ENCODE peak calls at places on chromosomes 3 and 15, in nine cellular contexts. One of them, this sample, is unnamed.

GRCh38 chr3:72340056-72340455 is 508.2 kb downstream of the SHQ1 start:
- DNase-seq in H4: no peak
- DNase-seq in anterior cingulate cortex: no peak
- DNase-seq in fibroblast of mammary gland: no peak
- DNase-seq in caudate nucleus: no peak
- DNase-seq in NCI-H345: no peak
- DNase-seq in H7: no peak
- DNase-seq in SW480: no peak
- DNase-seq in heart right ventricle: no peak
- DNase-seq in this sample: no peak

GRCh38 chr15:64443747-64444621 is 16.4 kb upstream of the ZNF609 start:
- DNase-seq in caudate nucleus: no peak
- DNase-seq in H7: no peak
- DNase-seq in anterior cingulate cortex: no peak
- DNase-seq in H4: peak
- DNase-seq in heart right ventricle: peak
- DNase-seq in NCI-H345: no peak
- DNase-seq in SW480: peak
- DNase-seq in fibroblast of mammary gland: peak
- DNase-seq in this sample: no peak

GRCh38 chr3:17070560-17070959 is 185.8 kb downstream of the PLCL2 start:
- DNase-seq in fibroblast of mammary gland: peak
- DNase-seq in SW480: no peak
- DNase-seq in anterior cingulate cortex: no peak
- DNase-seq in H4: peak
- DNase-seq in heart right ventricle: peak
- DNase-seq in NCI-H345: peak
- DNase-seq in H7: peak
- DNase-seq in caudate nucleus: no peak
- DNase-seq in this sample: no peak

GRCh38 chr3:69710153-69710977 is 28.9 kb upstream of the MITF start:
- DNase-seq in NCI-H345: no peak
- DNase-seq in fibroblast of mammary gland: peak
- DNase-seq in H4: no peak
- DNase-seq in H7: no peak
- DNase-seq in heart right ventricle: no peak
- DNase-seq in caudate nucleus: no peak
- DNase-seq in SW480: no peak
- DNase-seq in anterior cingulate cortex: no peak
- DNase-seq in this sample: no peak

GRCh38 chr15:96542130-96542770 is 211.8 kb downstream of the NR2F2 start:
- DNase-seq in anterior cingulate cortex: no peak
- DNase-seq in SW480: no peak
- DNase-seq in H4: no peak
- DNase-seq in caudate nucleus: no peak
- DNase-seq in heart right ventricle: no peak
- DNase-seq in H7: no peak
- DNase-seq in NCI-H345: no peak
- DNase-seq in fibroblast of mammary gland: no peak
- DNase-seq in this sample: no peak

GRCh38 chr15:77312523-77312922 is 107.4 kb downstream of the PEAK1 start:
- DNase-seq in H4: no peak
- DNase-seq in SW480: no peak
- DNase-seq in NCI-H345: no peak
- DNase-seq in fibroblast of mammary gland: peak
- DNase-seq in caudate nucleus: no peak
- DNase-seq in anterior cingulate cortex: no peak
- DNase-seq in heart right ventricle: no peak
- DNase-seq in H7: no peak
- DNase-seq in this sample: no peak

GRCh38 chr3:10268930-10269329 is 20.7 kb downstream of the TATDN2 start:
- DNase-seq in fibroblast of mammary gland: no peak
- DNase-seq in heart right ventricle: no peak
- DNase-seq in H4: no peak
- DNase-seq in SW480: no peak
- DNase-seq in anterior cingulate cortex: no peak
- DNase-seq in caudate nucleus: no peak
- DNase-seq in H7: no peak
- DNase-seq in NCI-H345: no peak
- DNase-seq in this sample: no peak

GRCh38 chr15:47750030-47750739 is 32.9 kb downstream of the SEMA6D start:
- DNase-seq in fibroblast of mammary gland: peak
- DNase-seq in anterior cingulate cortex: no peak
- DNase-seq in caudate nucleus: no peak
- DNase-seq in heart right ventricle: no peak
- DNase-seq in H7: no peak
- DNase-seq in SW480: no peak
- DNase-seq in H4: peak
- DNase-seq in NCI-H345: no peak
- DNase-seq in this sample: no peak

GRCh38 chr3:27114684-27115083 is 254.5 kb downstream of the NEK10 start:
- DNase-seq in anterior cingulate cortex: no peak
- DNase-seq in heart right ventricle: no peak
- DNase-seq in NCI-H345: no peak
- DNase-seq in H4: no peak
- DNase-seq in H7: no peak
- DNase-seq in fibroblast of mammary gland: peak
- DNase-seq in caudate nucleus: no peak
- DNase-seq in SW480: no peak
- DNase-seq in this sample: no peak

GRCh38 chr15:84747423-84748273 is 744 bp upstream of the ZNF592 start:
- DNase-seq in fibroblast of mammary gland: peak
- DNase-seq in anterior cingulate cortex: peak
- DNase-seq in NCI-H345: peak
- DNase-seq in SW480: peak
- DNase-seq in H7: peak
- DNase-seq in heart right ventricle: peak
- DNase-seq in H4: peak
- DNase-seq in caudate nucleus: peak
- DNase-seq in this sample: peak

GRCh38 chr3:142850395-142851023 is 38.4 kb downstream of the PCOLCE2 start:
- DNase-seq in heart right ventricle: no peak
- DNase-seq in anterior cingulate cortex: no peak
- DNase-seq in fibroblast of mammary gland: peak
- DNase-seq in H4: peak
- DNase-seq in H7: no peak
- DNase-seq in NCI-H345: no peak
- DNase-seq in caudate nucleus: no peak
- DNase-seq in SW480: peak
- DNase-seq in this sample: peak

GRCh38 chr15:70260096-70260495 is 162.4 kb upstream of the TLE3 start:
- DNase-seq in anterior cingulate cortex: no peak
- DNase-seq in heart right ventricle: no peak
- DNase-seq in fibroblast of mammary gland: no peak
- DNase-seq in H4: no peak
- DNase-seq in NCI-H345: no peak
- DNase-seq in SW480: no peak
- DNase-seq in H7: no peak
- DNase-seq in caudate nucleus: no peak
- DNase-seq in this sample: no peak

GRCh38 chr3:27521179-27521871 is 37.1 kb upstream of the SLC4A7 start:
- DNase-seq in SW480: peak
- DNase-seq in fibroblast of mammary gland: peak
- DNase-seq in anterior cingulate cortex: no peak
- DNase-seq in H7: no peak
- DNase-seq in caudate nucleus: peak
- DNase-seq in H4: peak
- DNase-seq in heart right ventricle: peak
- DNase-seq in NCI-H345: no peak
- DNase-seq in this sample: peak

GRCh38 chr3:134651347-134652041 is 672 bp upstream of the KY start:
- DNase-seq in SW480: no peak
- DNase-seq in H4: no peak
- DNase-seq in H7: peak
- DNase-seq in heart right ventricle: peak
- DNase-seq in fibroblast of mammary gland: peak
- DNase-seq in caudate nucleus: no peak
- DNase-seq in anterior cingulate cortex: peak
- DNase-seq in NCI-H345: no peak
- DNase-seq in this sample: no peak

GRCh38 chr15:83858820-83859505 is 205.0 kb downstream of the ADAMTSL3 start:
- DNase-seq in SW480: no peak
- DNase-seq in fibroblast of mammary gland: peak
- DNase-seq in caudate nucleus: no peak
- DNase-seq in heart right ventricle: no peak
- DNase-seq in anterior cingulate cortex: no peak
- DNase-seq in H7: no peak
- DNase-seq in H4: no peak
- DNase-seq in NCI-H345: no peak
- DNase-seq in this sample: no peak

GRCh38 chr3:86629511-86629910 is 361.4 kb downstream of the VGLL3 start:
- DNase-seq in NCI-H345: no peak
- DNase-seq in fibroblast of mammary gland: no peak
- DNase-seq in SW480: no peak
- DNase-seq in caudate nucleus: no peak
- DNase-seq in H4: no peak
- DNase-seq in heart right ventricle: no peak
- DNase-seq in H7: no peak
- DNase-seq in anterior cingulate cortex: no peak
- DNase-seq in this sample: no peak

GRCh38 chr3:169133178-169134161 is 530.0 kb downstream of the MECOM start:
- DNase-seq in fibroblast of mammary gland: peak
- DNase-seq in H4: peak
- DNase-seq in anterior cingulate cortex: no peak
- DNase-seq in H7: no peak
- DNase-seq in SW480: peak
- DNase-seq in NCI-H345: no peak
- DNase-seq in caudate nucleus: no peak
- DNase-seq in heart right ventricle: no peak
- DNase-seq in this sample: no peak

GRCh38 chr3:164486150-164486549 is 592.1 kb downstream of the SI start:
- DNase-seq in H7: no peak
- DNase-seq in heart right ventricle: no peak
- DNase-seq in fibroblast of mammary gland: no peak
- DNase-seq in SW480: no peak
- DNase-seq in NCI-H345: no peak
- DNase-seq in H4: no peak
- DNase-seq in anterior cingulate cortex: no peak
- DNase-seq in caudate nucleus: no peak
- DNase-seq in this sample: no peak

GRCh38 chr15:43930079-43930478 is 103.3 kb downstream of the WDR76 start:
- DNase-seq in anterior cingulate cortex: no peak
- DNase-seq in H7: peak
- DNase-seq in caudate nucleus: no peak
- DNase-seq in fibroblast of mammary gland: no peak
- DNase-seq in NCI-H345: no peak
- DNase-seq in heart right ventricle: no peak
- DNase-seq in H4: no peak
- DNase-seq in SW480: no peak
- DNase-seq in this sample: no peak

GRCh38 chr15:99992611-99993231 is 259.5 kb upstream of the LYSMD4 start:
- DNase-seq in caudate nucleus: no peak
- DNase-seq in fibroblast of mammary gland: no peak
- DNase-seq in heart right ventricle: no peak
- DNase-seq in H4: no peak
- DNase-seq in H7: no peak
- DNase-seq in anterior cingulate cortex: no peak
- DNase-seq in SW480: no peak
- DNase-seq in NCI-H345: no peak
- DNase-seq in this sample: no peak

GRCh38 chr3:175983369-175983768 is 1124.2 kb downstream of the NAALADL2 start:
- DNase-seq in anterior cingulate cortex: no peak
- DNase-seq in NCI-H345: no peak
- DNase-seq in SW480: no peak
- DNase-seq in H7: no peak
- DNase-seq in heart right ventricle: no peak
- DNase-seq in fibroblast of mammary gland: no peak
- DNase-seq in caudate nucleus: no peak
- DNase-seq in H4: no peak
- DNase-seq in this sample: no peak

GRCh38 chr3:170585008-170585936 is 603 bp downstream of the SLC7A14 start:
- DNase-seq in NCI-H345: peak
- DNase-seq in H4: no peak
- DNase-seq in heart right ventricle: no peak
- DNase-seq in H7: peak
- DNase-seq in anterior cingulate cortex: no peak
- DNase-seq in SW480: no peak
- DNase-seq in fibroblast of mammary gland: no peak
- DNase-seq in caudate nucleus: no peak
- DNase-seq in this sample: no peak

GRCh38 chr3:194276768-194277546 is 74.2 kb downstream of the CPN2 start:
- DNase-seq in fibroblast of mammary gland: peak
- DNase-seq in H7: peak
- DNase-seq in SW480: peak
- DNase-seq in caudate nucleus: no peak
- DNase-seq in heart right ventricle: no peak
- DNase-seq in H4: peak
- DNase-seq in anterior cingulate cortex: peak
- DNase-seq in NCI-H345: no peak
- DNase-seq in this sample: no peak

GRCh38 chr3:131036200-131036816 is 9.6 kb downstream of the NEK11 start:
- DNase-seq in fibroblast of mammary gland: peak
- DNase-seq in heart right ventricle: no peak
- DNase-seq in SW480: no peak
- DNase-seq in anterior cingulate cortex: no peak
- DNase-seq in NCI-H345: no peak
- DNase-seq in H7: no peak
- DNase-seq in H4: no peak
- DNase-seq in caudate nucleus: no peak
- DNase-seq in this sample: no peak

GRCh38 chr15:38600241-38600640 is 35.6 kb upstream of the RASGRP1 start:
- DNase-seq in H4: no peak
- DNase-seq in H7: no peak
- DNase-seq in fibroblast of mammary gland: no peak
- DNase-seq in caudate nucleus: no peak
- DNase-seq in NCI-H345: no peak
- DNase-seq in heart right ventricle: no peak
- DNase-seq in SW480: no peak
- DNase-seq in anterior cingulate cortex: no peak
- DNase-seq in this sample: no peak

GRCh38 chr3:103381286-103381685 is 946.5 kb downstream of the ZPLD1 start:
- DNase-seq in SW480: no peak
- DNase-seq in anterior cingulate cortex: no peak
- DNase-seq in H4: no peak
- DNase-seq in caudate nucleus: no peak
- DNase-seq in heart right ventricle: no peak
- DNase-seq in fibroblast of mammary gland: no peak
- DNase-seq in H7: no peak
- DNase-seq in NCI-H345: no peak
- DNase-seq in this sample: no peak

GRCh38 chr15:92510163-92510882 is 116.6 kb downstream of the ST8SIA2 start:
- DNase-seq in SW480: peak
- DNase-seq in NCI-H345: no peak
- DNase-seq in heart right ventricle: no peak
- DNase-seq in anterior cingulate cortex: no peak
- DNase-seq in fibroblast of mammary gland: no peak
- DNase-seq in caudate nucleus: no peak
- DNase-seq in H7: peak
- DNase-seq in H4: no peak
- DNase-seq in this sample: no peak

GRCh38 chr3:102748646-102749045 is 313.8 kb downstream of the ZPLD1 start:
- DNase-seq in SW480: no peak
- DNase-seq in anterior cingulate cortex: no peak
- DNase-seq in H4: no peak
- DNase-seq in caudate nucleus: no peak
- DNase-seq in H7: no peak
- DNase-seq in fibroblast of mammary gland: no peak
- DNase-seq in heart right ventricle: no peak
- DNase-seq in NCI-H345: no peak
- DNase-seq in this sample: no peak

GRCh38 chr15:48097264-48097663 is 23.5 kb upstream of the SLC24A5 start:
- DNase-seq in caudate nucleus: no peak
- DNase-seq in anterior cingulate cortex: no peak
- DNase-seq in SW480: no peak
- DNase-seq in NCI-H345: no peak
- DNase-seq in fibroblast of mammary gland: no peak
- DNase-seq in heart right ventricle: no peak
- DNase-seq in H4: no peak
- DNase-seq in H7: no peak
- DNase-seq in this sample: no peak

GRCh38 chr3:6928064-6928463 is 67.1 kb downstream of the GRM7 start:
- DNase-seq in heart right ventricle: no peak
- DNase-seq in SW480: no peak
- DNase-seq in anterior cingulate cortex: no peak
- DNase-seq in H4: no peak
- DNase-seq in H7: no peak
- DNase-seq in fibroblast of mammary gland: no peak
- DNase-seq in caudate nucleus: no peak
- DNase-seq in NCI-H345: no peak
- DNase-seq in this sample: no peak

GRCh38 chr3:183584246-183584913 is 28.9 kb upstream of the KLHL6 start:
- DNase-seq in H4: no peak
- DNase-seq in anterior cingulate cortex: peak
- DNase-seq in heart right ventricle: peak
- DNase-seq in fibroblast of mammary gland: peak
- DNase-seq in H7: no peak
- DNase-seq in caudate nucleus: peak
- DNase-seq in NCI-H345: no peak
- DNase-seq in SW480: no peak
- DNase-seq in this sample: peak